ENCODE peak calls at places on chromosomes 2 and 18, in four cellular contexts. S is HepG2, W is GM12878, C is K562. O is an unnamed sample.

GRCh38 chr18:22006458-22006857 is 162.9 kb upstream of the GATA6 start:
- DNase-seq in S (no peak), W (no peak), C (no peak), O (no peak)

GRCh38 chr2:46015671-46016070 is 281.5 kb upstream of the EPAS1 start:
- DNase-seq in S (no peak), W (no peak), C (no peak), O (no peak)

GRCh38 chr18:62420151-62420512 is 95.0 kb downstream of the TNFRSF11A start:
- DNase-seq in S (peak; percentile 85), W (no peak), C (peak; percentile 11), O (no peak)

GRCh38 chr2:200193331-200193730 is 113.2 kb upstream of the SPATS2L start:
- DNase-seq in S (no peak), W (no peak), C (no peak), O (no peak)

GRCh38 chr2:161992526-161992925 is 81.5 kb downstream of the DPP4 start:
- DNase-seq in S (no peak), W (peak; percentile 11), C (no peak), O (no peak)

GRCh38 chr18:9698497-9698896 is 9.6 kb upstream of the RAB31 start:
- DNase-seq in S (no peak), W (no peak), C (no peak), O (no peak)

GRCh38 chr2:39642054-39642742 is 23.5 kb upstream of the TMEM178A start:
- DNase-seq in S (peak; percentile 80), W (no peak), C (no peak), O (no peak)

GRCh38 chr2:19419211-19419880 is 60.9 kb upstream of the OSR1 start:
- DNase-seq in S (no peak), W (no peak), C (no peak), O (no peak)

GRCh38 chr2:23624915-23625314 is 239.9 kb downstream of the KLHL29 start:
- DNase-seq in S (no peak), W (no peak), C (no peak), O (no peak)

GRCh38 chr2:174606336-174606735 is 8.7 kb upstream of the WIPF1 start:
- DNase-seq in S (no peak), W (no peak), C (no peak), O (no peak)

GRCh38 chr2:10375570-10376266 is 72.4 kb downstream of the ODC1 start:
- DNase-seq in S (no peak), W (no peak), C (no peak), O (no peak)

GRCh38 chr2:221124542-221125235 is 447.4 kb downstream of the EPHA4 start:
- DNase-seq in S (no peak), W (no peak), C (no peak), O (no peak)

GRCh38 chr18:36593001-36593400 is 235.8 kb downstream of the TPGS2 start:
- DNase-seq in S (no peak), W (no peak), C (no peak), O (no peak)

GRCh38 chr2:17171446-17172049 is 346.7 kb downstream of the RAD51AP2 start:
- DNase-seq in S (peak; percentile 45), W (no peak), C (no peak), O (peak; percentile 53)

GRCh38 chr2:50648031-50648430 is 383.9 kb downstream of the NRXN1 start:
- DNase-seq in S (no peak), W (no peak), C (no peak), O (no peak)

GRCh38 chr2:226669249-226669648 is 130.4 kb downstream of the IRS1 start:
- DNase-seq in S (no peak), W (no peak), C (no peak), O (no peak)
- TF ChIP-seq SP1 in S (no peak), W (no peak), C (no peak), O (no peak)

GRCh38 chr18:49839012-49839411 is 25.7 kb upstream of the ACAA2 start:
- DNase-seq in S (no peak), W (no peak), C (no peak), O (no peak)
- TF ChIP-seq BHLHE40 in S (no peak), W (no peak), C (no peak), O (no peak)

GRCh38 chr2:216017365-216017764 is 4.0 kb upstream of the MREG start:
- DNase-seq in S (no peak), W (peak; percentile 68), C (no peak), O (no peak)
- TF ChIP-seq SP1 in S (no peak), W (no peak), C (no peak), O (no peak)

GRCh38 chr18:49230331-49230730 is 230.1 kb downstream of the DYM start:
- DNase-seq in S (no peak), W (no peak), C (no peak), O (no peak)

GRCh38 chr18:49225160-49225559 is 235.3 kb downstream of the DYM start:
- DNase-seq in S (no peak), W (no peak), C (no peak), O (no peak)

GRCh38 chr18:49226935-49227334 is 233.5 kb downstream of the DYM start:
- DNase-seq in S (no peak), W (no peak), C (no peak), O (no peak)

GRCh38 chr18:49228182-49228581 is 232.3 kb downstream of the DYM start:
- DNase-seq in S (no peak), W (no peak), C (no peak), O (no peak)

GRCh38 chr18:49227456-49227855 is 233.0 kb downstream of the DYM start:
- DNase-seq in S (no peak), W (no peak), C (no peak), O (no peak)
- TF ChIP-seq BHLHE40 in S (no peak), W (no peak), C (no peak), O (no peak)

GRCh38 chr2:34317797-34318196 is 718.7 kb upstream of the FAM98A start:
- DNase-seq in S (no peak), W (no peak), C (no peak), O (no peak)
- TF ChIP-seq SP1 in S (no peak), W (no peak), C (no peak), O (no peak)

DNA sequence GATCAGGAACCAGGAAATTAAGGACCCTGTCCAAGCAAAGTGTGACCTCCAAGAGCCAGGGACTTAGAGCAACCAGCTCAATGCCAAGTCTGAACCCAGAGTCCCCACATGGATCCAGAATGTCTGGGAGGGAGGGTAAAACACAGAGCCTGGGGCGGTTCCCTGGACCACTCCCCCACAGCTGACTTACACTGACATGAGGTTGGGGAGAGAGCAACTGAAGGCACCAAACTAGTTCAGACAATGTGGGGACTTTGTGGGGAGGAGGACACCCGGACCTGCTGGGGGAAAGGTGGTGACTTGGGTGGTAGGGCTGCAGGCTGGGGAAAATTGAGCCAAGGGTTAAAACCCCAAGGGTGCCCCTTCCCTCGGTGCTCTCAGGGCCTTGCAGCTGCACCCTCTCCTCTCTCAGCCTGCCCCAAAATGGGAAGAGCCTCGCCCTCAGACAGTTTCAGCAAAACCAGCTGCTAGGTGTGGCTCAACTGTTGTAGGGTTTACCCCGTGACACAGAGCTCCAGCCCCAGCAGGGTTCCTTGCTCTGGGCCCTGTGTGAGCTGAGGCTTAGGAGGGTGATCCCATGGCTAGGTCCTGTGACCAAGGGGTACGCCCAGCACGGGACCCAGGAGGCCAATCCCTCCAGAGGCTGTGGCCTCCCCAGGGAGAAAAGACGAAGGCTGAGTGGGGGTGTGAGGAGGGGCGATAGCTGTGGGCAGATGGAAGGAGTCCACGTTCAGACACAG is 28.6 kb downstream of the MARCO start:
- DNase-seq in S (no peak), W (no peak), C (no peak), O (no peak)
- TF ChIP-seq BHLHE40 in S (no peak), W (no peak), C (no peak), O (no peak)

DNA sequence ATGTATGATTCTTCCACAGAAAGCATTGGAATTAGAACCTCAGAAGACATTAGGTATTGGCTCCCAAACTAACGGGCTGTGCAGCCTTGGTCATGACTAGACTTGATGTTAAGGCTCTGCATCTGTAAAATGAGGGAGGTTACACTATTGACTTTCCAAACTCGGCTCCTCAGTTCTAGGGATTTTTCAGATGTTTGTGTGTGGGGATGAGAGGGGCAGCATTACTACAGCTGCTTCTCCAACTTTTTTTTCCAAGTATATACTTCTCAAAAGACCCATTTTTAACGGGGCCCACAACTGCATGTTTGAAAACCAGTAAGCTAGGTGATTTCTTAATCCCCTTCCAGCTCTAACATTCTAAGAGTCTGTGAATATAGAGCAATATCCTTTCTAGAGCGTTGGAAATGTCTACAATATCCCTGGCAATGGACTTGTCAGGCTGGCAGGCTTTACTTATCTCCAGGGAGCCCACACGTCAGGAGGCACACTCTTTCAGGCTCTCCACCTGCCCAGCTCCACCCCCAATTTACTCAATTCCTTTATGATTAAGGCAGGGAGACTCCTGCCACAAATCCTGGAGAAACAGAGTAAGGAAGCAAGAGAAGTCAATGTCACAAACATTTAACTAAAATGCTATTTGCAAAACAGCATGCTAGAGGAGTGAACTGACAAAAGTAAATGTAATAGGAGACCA is 842 bp upstream of the MPV17 start:
- DNase-seq in S (no peak), W (no peak), C (no peak), O (no peak)
- TF ChIP-seq SP1 in S (no peak), W (no peak), C (no peak), O (no peak)

DNA sequence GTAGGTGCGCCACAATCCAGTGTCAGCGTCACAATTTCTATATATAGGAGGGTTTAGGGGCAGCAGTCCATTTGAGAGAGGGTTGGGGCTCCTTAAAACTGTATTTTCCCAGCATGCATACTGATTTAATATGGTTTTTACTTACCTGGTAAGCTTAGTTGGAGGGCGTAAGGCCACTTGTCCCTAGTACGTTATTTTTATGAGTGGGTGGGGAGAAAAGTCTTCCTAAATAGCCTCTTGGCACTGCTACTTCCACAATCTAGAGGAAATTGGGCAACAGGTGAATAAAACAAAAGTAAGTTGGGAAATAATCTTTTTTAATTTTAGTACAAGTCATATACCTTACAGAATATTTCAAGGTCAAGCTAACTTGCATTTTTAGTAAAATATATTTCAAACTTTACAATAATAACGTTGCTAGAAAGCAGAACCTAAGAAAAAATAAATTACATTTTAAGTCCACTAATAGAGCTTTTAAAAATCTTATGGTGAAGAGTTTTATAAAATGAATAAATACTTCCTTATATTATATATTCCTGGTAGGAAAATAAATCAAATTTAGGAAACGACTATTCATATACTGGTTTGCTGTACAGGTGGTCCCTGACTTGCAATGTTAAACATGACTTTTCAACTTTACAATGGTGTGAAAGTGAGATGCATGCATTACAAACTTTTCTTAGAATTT is 20.9 kb downstream of the DHRS9 start:
- DNase-seq in S (peak; percentile 30), W (no peak), C (no peak), O (no peak)
- TF ChIP-seq BHLHE40 in S (no peak), W (no peak), C (no peak), O (no peak)